ENCODE peak calls at places on chromosomes 1 and 21, in four cellular contexts. T is sigmoid colon, U is H1, H is SK-N-SH. K is an unnamed sample.
A peak's percentile ranks its signal among the peaks of the same experiment; 100 is the strongest.

GRCh38 chr1:67850611-67851075 is 17.4 kb upstream of the GNG12 start:
- DNase-seq in T (peak; percentile 87), U (no peak), H (no peak), K (peak; percentile 74)

GRCh38 chr1:161440312-161440894 is 64.9 kb upstream of the FCGR2A start:
- DNase-seq in T (peak; percentile 63), U (peak; percentile 85), H (peak; percentile 92), K (no peak)

GRCh38 chr1:6724517-6725141 is 23.0 kb upstream of the DNAJC11 start:
- DNase-seq in T (no peak), U (no peak), H (no peak), K (no peak)

GRCh38 chr1:56688522-56689026 is 43.5 kb downstream of the PRKAA2 start:
- DNase-seq in T (no peak), U (no peak), H (no peak), K (no peak)

GRCh38 chr1:212205006-212205405 is 80.2 kb upstream of the PPP2R5A start:
- DNase-seq in T (no peak), U (no peak), H (no peak), K (no peak)

GRCh38 chr1:164320780-164321683 is 238.0 kb upstream of the PBX1 start:
- DNase-seq in T (peak; percentile 65), U (peak; percentile 61), H (peak; percentile 58), K (no peak)

GRCh38 chr1:221925947-221926346 is 184.1 kb upstream of the DUSP10 start:
- DNase-seq in T (no peak), U (no peak), H (no peak), K (no peak)

GRCh38 chr1:48908606-48909005 is 131.9 kb upstream of the BEND5 start:
- DNase-seq in T (no peak), U (no peak), H (no peak), K (no peak)

GRCh38 chr1:77889240-77889637 is 815 bp downstream of the NEXN start:
- DNase-seq in T (no peak), U (no peak), H (no peak), K (no peak)

GRCh38 chr21:36706951-36707762 is 8.2 kb downstream of the SIM2 start:
- DNase-seq in T (no peak), U (peak; percentile 64), H (peak; percentile 57), K (no peak)

GRCh38 chr1:8718878-8719361 is 98.5 kb downstream of the RERE start:
- DNase-seq in T (no peak), U (no peak), H (peak; percentile 45), K (no peak)

GRCh38 chr1:219385786-219386427 is 212.2 kb downstream of the LYPLAL1 start:
- DNase-seq in T (no peak), U (peak; percentile 64), H (peak; percentile 23), K (no peak)

GRCh38 chr1:218887141-218887925 is 286.3 kb upstream of the LYPLAL1 start:
- DNase-seq in T (no peak), U (no peak), H (no peak), K (no peak)

GRCh38 chr1:93847811-93848288 is 31.2 kb downstream of the DNTTIP2 start:
- DNase-seq in T (peak; percentile 85), U (peak; percentile 79), H (peak; percentile 77), K (peak; percentile 57)

GRCh38 chr1:79695133-79695532 is 688.6 kb upstream of the ADGRL4 start:
- DNase-seq in T (no peak), U (no peak), H (no peak), K (no peak)

GRCh38 chr1:83516369-83516768 is 482.6 kb downstream of the TTLL7 start:
- DNase-seq in T (no peak), U (no peak), H (peak; percentile 11), K (no peak)

GRCh38 chr1:185412385-185413074 is 95.5 kb upstream of the IVNS1ABP start:
- DNase-seq in T (no peak), U (no peak), H (no peak), K (peak; percentile 83)
- TF ChIP-seq CTCF in T (no peak), U (no peak), H (no peak), K (no peak)

GRCh38 chr1:234970371-234970730 is 158.3 kb downstream of the TOMM20 start:
- DNase-seq in T (peak; percentile 61), U (no peak), H (no peak), K (no peak)
- TF ChIP-seq POLR2AphosphoS5 in T (no peak), U (no peak), H (no peak), K (no peak)

GRCh38 chr21:46660505-46660904 is 25.0 kb downstream of the PRMT2 start:
- DNase-seq in T (no peak), U (no peak), H (no peak), K (no peak)

GRCh38 chr21:46661627-46662366 is 26.3 kb downstream of the PRMT2 start:
- DNase-seq in T (no peak), U (no peak), H (peak; percentile 59), K (no peak)

GRCh38 chr21:46662367-46662654 is 26.8 kb downstream of the PRMT2 start:
- DNase-seq in T (no peak), U (no peak), H (peak; percentile 27), K (no peak)

GRCh38 chr21:46662765-46663500 is 27.5 kb downstream of the PRMT2 start:
- DNase-seq in T (no peak), U (no peak), H (no peak), K (no peak)

DNA sequence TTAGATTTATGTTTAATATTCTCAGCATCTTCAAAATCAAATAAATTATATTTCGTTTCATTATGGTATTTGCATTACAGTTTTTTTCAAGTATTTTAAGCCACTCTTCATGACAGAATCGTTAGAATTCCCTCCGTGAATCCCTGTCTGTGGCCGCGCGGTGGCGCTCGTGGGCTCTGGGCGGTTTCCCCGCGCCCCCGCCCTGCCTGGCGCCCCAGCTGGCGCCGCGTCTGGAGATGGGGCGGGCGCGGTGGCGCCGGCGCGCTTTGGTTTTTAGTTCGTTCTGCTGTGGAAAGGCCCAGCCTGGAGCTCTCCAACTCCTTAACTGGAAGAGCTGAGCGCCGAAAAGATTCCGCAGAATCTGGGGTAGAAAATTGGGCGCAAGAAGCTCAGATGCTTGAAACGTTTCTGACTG is 25.7 kb downstream of the PRMT2 start:
- DNase-seq in T (peak; percentile 84), U (peak; percentile 82), H (peak; percentile 89), K (no peak)
- TF ChIP-seq CTCF in T (peak; percentile 12), U (peak; percentile 84), H (peak; percentile 68), K (no peak)

GRCh38 chr1:181433931-181434330 is 49.4 kb upstream of the CACNA1E start:
- DNase-seq in T (no peak), U (no peak), H (no peak), K (no peak)

GRCh38 chr1:181429462-181429861 is 53.9 kb upstream of the CACNA1E start:
- DNase-seq in T (no peak), U (no peak), H (no peak), K (no peak)

GRCh38 chr1:181425566-181425965 is 57.8 kb upstream of the CACNA1E start:
- DNase-seq in T (no peak), U (no peak), H (no peak), K (no peak)

GRCh38 chr1:181424786-181425403 is 58.4 kb upstream of the CACNA1E start:
- DNase-seq in T (peak; percentile 77), U (peak; percentile 94), H (peak; percentile 79), K (peak; percentile 72)

GRCh38 chr1:181430015-181430657 is 53.2 kb upstream of the CACNA1E start:
- DNase-seq in T (no peak), U (no peak), H (no peak), K (no peak)
- TF ChIP-seq POLR2AphosphoS5 in T (no peak), U (no peak), H (no peak), K (no peak)

DNA sequence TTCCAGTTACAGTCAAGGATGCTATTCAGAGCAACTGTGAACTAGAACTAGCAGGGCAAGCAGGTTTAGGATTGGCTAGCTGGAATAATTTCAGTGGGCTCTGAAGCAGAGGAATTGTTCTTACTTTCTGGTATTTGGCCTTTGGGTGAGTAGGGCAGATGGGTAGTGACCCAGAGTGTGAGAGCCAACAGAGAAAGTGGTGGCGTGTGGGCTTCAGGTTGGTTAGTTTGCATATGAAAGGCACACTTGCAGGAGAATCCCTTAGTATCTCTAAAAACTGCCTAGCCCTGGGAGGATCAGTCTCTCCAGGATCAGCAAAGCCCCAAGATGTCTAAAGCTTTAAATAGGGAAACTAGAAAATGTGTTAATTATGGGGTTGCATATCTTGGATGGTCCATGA is 67.6 kb upstream of the LRRC8B start:
- DNase-seq in T (no peak), U (no peak), H (no peak), K (no peak)
- TF ChIP-seq CTCF in T (no peak), U (no peak), H (no peak), K (no peak)